ENCODE peak calls at places on chromosomes 4 and X, in five cellular contexts. X, Y, I, R and F are unnamed samples.

GRCh38 chr4:48331577-48332340 is 9.6 kb upstream of the SLAIN2 start:
- DNase-seq in I (peak), X (no peak), R (no peak), Y (peak), F (no peak)

GRCh38 chr4:58953575-58953974 is 1843.4 kb upstream of the IGFBP7 start:
- DNase-seq in I (no peak), Y (no peak), X (no peak), R (no peak), F (no peak)

GRCh38 chrX:144006811-144007210 is 122.9 kb downstream of the UBE2NL start:
- DNase-seq in I (peak), X (no peak), R (no peak), Y (no peak), F (no peak)

GRCh38 chrX:105117621-105118020 is 102.9 kb downstream of the TEX13A start:
- DNase-seq in R (no peak), Y (no peak), X (no peak), I (no peak), F (no peak)

GRCh38 chr4:113574636-113575103 is 186.9 kb downstream of the CAMK2D start:
- DNase-seq in I (peak), Y (peak), X (no peak), R (no peak), F (no peak)

GRCh38 chrX:110665636-110666035 is 130.0 kb downstream of the CHRDL1 start:
- DNase-seq in R (no peak), Y (peak), I (peak), X (peak), F (peak)

GRCh38 chrX:22389544-22390243 is 117.0 kb downstream of the CBLL2 start:
- DNase-seq in X (no peak), Y (peak), R (no peak), I (peak), F (no peak)

GRCh38 chr4:139593091-139593564 is 37.1 kb upstream of the SETD7 start:
- DNase-seq in I (peak), R (no peak), X (no peak), Y (peak), F (no peak)

GRCh38 chrX:7219153-7219705 is 71.3 kb upstream of the PUDP start:
- DNase-seq in X (no peak), I (no peak), Y (no peak), R (no peak), F (no peak)
- H2BK5ac ChIP-seq in X (no peak), I (no peak), Y (no peak), R (no peak), F (no peak)

DNA sequence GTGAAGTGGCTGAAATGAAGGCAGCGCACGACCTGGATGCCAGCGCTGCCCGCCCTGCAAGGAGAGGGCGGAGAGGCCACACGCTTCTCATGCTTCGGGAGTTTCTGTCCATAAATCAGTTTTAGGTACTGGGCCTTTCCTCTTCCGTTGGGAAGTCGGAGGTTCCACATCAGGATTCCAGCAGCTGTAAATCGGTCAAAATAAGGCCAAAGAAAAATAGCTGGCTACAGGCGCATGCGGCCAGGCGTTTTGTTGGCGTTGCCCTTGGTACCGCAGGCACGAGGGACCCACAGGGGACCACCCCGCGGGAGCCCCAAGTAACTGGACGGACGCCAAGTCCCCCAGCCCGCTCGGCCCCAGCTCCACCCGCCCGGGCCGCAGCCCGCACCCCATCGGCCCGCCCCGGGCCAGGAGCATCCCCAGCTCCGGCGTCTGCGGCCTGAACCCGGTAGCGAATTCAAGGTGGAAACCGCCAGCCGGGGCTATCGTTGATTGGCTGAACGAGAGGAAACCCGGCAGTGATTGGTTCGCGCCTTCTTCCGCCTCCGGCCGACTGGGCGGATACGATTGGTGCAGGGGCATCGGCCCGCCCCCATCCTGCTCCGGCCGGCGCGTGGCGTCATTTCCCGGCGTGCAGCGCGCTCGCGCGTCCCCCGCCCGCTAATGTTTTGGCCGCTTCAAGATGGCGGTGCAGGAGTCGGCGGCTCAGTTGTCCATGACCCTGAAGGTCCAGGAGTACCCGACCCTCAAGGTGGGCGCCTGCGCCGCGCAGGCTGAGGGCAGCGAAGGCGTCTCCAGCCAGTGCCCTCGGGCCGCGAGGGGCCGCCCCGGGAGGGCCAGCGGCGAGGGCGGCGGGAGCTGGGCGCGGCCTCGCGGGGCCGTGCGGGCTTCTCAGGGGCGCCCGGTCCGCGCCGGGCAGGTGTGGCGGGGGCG is at the start of gene MAEA:
- DNase-seq in Y (peak), X (peak), R (peak), I (peak), F (peak)
- H2BK5ac ChIP-seq in Y (peak), X (peak), R (peak), I (no peak), F (peak)

GRCh38 chrX:46325312-46325877 is 219.8 kb downstream of the ZNF674 start:
- DNase-seq in I (peak), R (no peak), X (peak), Y (peak), F (no peak)
- H2BK5ac ChIP-seq in I (no peak), R (no peak), X (peak), Y (no peak), F (peak)

GRCh38 chr4:8428288-8429097 is 12.0 kb downstream of the ACOX3 start:
- DNase-seq in I (peak), X (peak), R (peak), Y (peak), F (peak)

GRCh38 chr4:8427262-8427661 is 13.3 kb downstream of the ACOX3 start:
- DNase-seq in R (no peak), X (no peak), Y (no peak), I (no peak), F (no peak)

GRCh38 chr4:8422786-8423185 is 17.7 kb downstream of the ACOX3 start:
- DNase-seq in I (no peak), Y (no peak), R (no peak), X (no peak), F (no peak)

GRCh38 chr4:8431553-8431952 is 9.0 kb downstream of the ACOX3 start:
- DNase-seq in Y (no peak), R (no peak), I (no peak), X (no peak), F (no peak)

GRCh38 chr4:8427761-8428287 is 12.7 kb downstream of the ACOX3 start:
- DNase-seq in I (peak), Y (peak), R (no peak), X (no peak), F (no peak)
- H2BK5ac ChIP-seq in I (no peak), Y (peak), R (no peak), X (no peak), F (no peak)

DNA sequence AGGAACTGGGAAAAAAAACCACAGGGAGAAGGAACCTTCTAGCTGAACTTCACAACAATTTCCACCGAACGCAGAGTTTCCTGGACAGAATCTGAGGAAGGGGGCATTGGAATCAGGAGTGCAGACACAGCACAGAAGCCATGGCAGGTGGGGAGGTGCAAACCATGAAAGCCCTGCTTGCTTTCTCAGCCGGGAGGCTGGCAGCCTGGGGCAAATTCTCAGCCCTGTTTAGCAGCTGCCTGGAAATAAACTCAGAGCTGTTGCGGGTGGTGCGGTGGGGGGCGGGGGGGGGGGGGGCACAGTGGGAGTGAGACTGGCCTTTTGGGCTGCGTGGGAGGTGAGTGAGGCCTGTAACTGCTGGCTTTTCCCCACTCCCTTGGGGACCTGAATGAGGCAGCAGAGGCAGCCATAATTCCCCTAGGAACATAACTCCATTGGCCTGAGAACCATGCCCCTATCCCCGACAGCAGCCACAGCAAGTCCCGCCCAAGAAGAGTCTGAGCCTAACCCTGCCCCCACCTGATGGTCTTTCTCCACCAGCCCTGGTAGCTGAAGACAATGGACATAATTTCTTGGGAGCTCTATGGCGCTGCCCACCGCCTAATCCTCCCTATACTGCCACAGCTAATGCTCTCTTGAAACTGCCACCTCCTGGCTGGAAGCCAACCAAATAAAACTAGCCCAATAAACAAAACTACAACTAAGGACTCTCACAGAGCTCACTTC is 176.3 kb downstream of the FAM13A start:
- DNase-seq in R (no peak), Y (no peak), X (no peak), I (no peak), F (no peak)
- H2BK5ac ChIP-seq in R (no peak), Y (no peak), X (no peak), I (no peak), F (no peak)

GRCh38 chr4:83658806-83659205 is 122.9 kb downstream of the GPAT3 start:
- DNase-seq in X (no peak), Y (no peak), R (no peak), I (no peak), F (no peak)
- H2BK5ac ChIP-seq in X (no peak), Y (no peak), R (no peak), I (no peak), F (no peak)